ENCODE peak calls at places on chromosomes 11 and 22, in ten cellular contexts. G is A172; Y is GM04503; K is ELR; Q is stimulated activated CD4-positive, alpha-beta T cell treated with anti-CD3 and anti-CD28 coated beads, Interleukin-1b, Interleukin-23, amount 100 ng/mL, for 24 hours; M is T-cell; A is effector CD4-positive, alpha-beta T cell; C is heart right ventricle; Z is non-pigmented ciliary epithelial cell; N is bronchial epithelial cell. W is an unnamed sample.
A peak's percentile ranks its signal among the peaks of the same experiment; 100 is the strongest.

GRCh38 chr11:119912214-119912613 is 183.2 kb upstream of the NECTIN1 start:
- DNase-seq in G (no peak), Y (no peak), K (no peak), Q (no peak), M (no peak), A (no peak), C (no peak), Z (no peak), N (no peak), W (no peak)

GRCh38 chr11:106228996-106229395 is 151.5 kb downstream of the AASDHPPT start:
- DNase-seq in G (no peak), Y (no peak), K (peak; percentile 59), Q (no peak), M (no peak), A (no peak), C (no peak), Z (no peak), N (peak; percentile 5), W (no peak)

GRCh38 chr11:26622201-26622600 is 50.1 kb upstream of the MUC15 start:
- DNase-seq in G (no peak), Y (no peak), K (no peak), Q (no peak), M (no peak), A (no peak), C (no peak), Z (no peak), N (peak; percentile 46), W (no peak)

GRCh38 chr22:19396561-19396933 is 35.0 kb downstream of the HIRA start:
- DNase-seq in G (no peak), Y (no peak), K (no peak), Q (no peak), M (no peak), A (no peak), C (no peak), Z (no peak), N (no peak), W (no peak)

GRCh38 chr11:110327508-110327907 is 31.1 kb upstream of the RDX start:
- DNase-seq in G (no peak), Y (no peak), K (no peak), Q (no peak), M (no peak), A (no peak), C (no peak), Z (no peak), N (no peak), W (no peak)

GRCh38 chr11:92607969-92608711 is 361.3 kb upstream of the MTNR1B start:
- DNase-seq in G (no peak), Y (no peak), K (no peak), Q (no peak), M (no peak), A (no peak), C (no peak), Z (no peak), N (no peak), W (no peak)

GRCh38 chr22:40026641-40027040 is 31.9 kb downstream of the FAM83F start:
- DNase-seq in G (no peak), Y (no peak), K (no peak), Q (no peak), M (no peak), A (no peak), C (no peak), Z (no peak), N (no peak), W (no peak)

GRCh38 chr11:266676-267439 is 11.3 kb upstream of the NLRP6 start:
- DNase-seq in G (no peak), Y (no peak), K (no peak), Q (no peak), M (no peak), A (no peak), C (no peak), Z (no peak), N (no peak), W (no peak)

GRCh38 chr11:125214466-125215204 is 50.1 kb downstream of the PKNOX2 start:
- DNase-seq in G (no peak), Y (no peak), K (no peak), Q (no peak), M (no peak), A (no peak), C (peak; percentile 58), Z (no peak), N (no peak), W (peak; percentile 37)

GRCh38 chr11:29282088-29282487 is 734.7 kb downstream of the KCNA4 start:
- DNase-seq in G (peak; percentile 96), Y (peak; percentile 80), K (peak; percentile 97), Q (no peak), M (no peak), A (no peak), C (no peak), Z (peak; percentile 93), N (peak; percentile 97), W (no peak)

GRCh38 chr11:12211331-12212065 is 101.1 kb downstream of the MICAL2 start:
- DNase-seq in G (no peak), Y (no peak), K (no peak), Q (no peak), M (no peak), A (no peak), C (no peak), Z (no peak), N (no peak), W (no peak)